ENCODE peak calls at places on chromosomes 16 and 17, in nine cellular contexts. One of them, this sample, is unnamed.
A peak's percentile ranks its signal among the peaks of the same experiment; 100 is the strongest.

GRCh38 chr17:20273741-20274500 is 193.4 kb downstream of the LGALS9B start:
- DNase-seq in endothelial cell: no peak
- DNase-seq in lung: no peak
- DNase-seq in glutamatergic neuron: no peak
- DNase-seq in transverse colon: no peak
- DNase-seq in AG04450: no peak
- DNase-seq in OCI-LY7: no peak
- DNase-seq in upper lobe of right lung: no peak
- DNase-seq in chondrocyte: no peak
- DNase-seq in this sample: no peak

GRCh38 chr17:44219636-44220210 is at the start of gene UBTF:
- DNase-seq in endothelial cell: peak; percentile 61
- DNase-seq in lung: peak; percentile 63
- DNase-seq in glutamatergic neuron: peak; percentile 83
- DNase-seq in transverse colon: peak; percentile 63
- DNase-seq in AG04450: no peak
- DNase-seq in OCI-LY7: peak; percentile 87
- DNase-seq in upper lobe of right lung: peak; percentile 87
- DNase-seq in chondrocyte: no peak
- DNase-seq in this sample: peak; percentile 92

GRCh38 chr16:85425061-85425662 is 188.0 kb upstream of the GSE1 start:
- DNase-seq in endothelial cell: peak; percentile 1
- DNase-seq in lung: no peak
- DNase-seq in glutamatergic neuron: peak; percentile 21
- DNase-seq in transverse colon: no peak
- DNase-seq in AG04450: no peak
- DNase-seq in OCI-LY7: no peak
- DNase-seq in upper lobe of right lung: peak; percentile 60
- DNase-seq in chondrocyte: peak; percentile 62
- DNase-seq in this sample: no peak

GRCh38 chr17:27396941-27397340 is 59.3 kb upstream of the KSR1 start:
- DNase-seq in endothelial cell: no peak
- DNase-seq in lung: no peak
- DNase-seq in glutamatergic neuron: no peak
- DNase-seq in transverse colon: no peak
- DNase-seq in AG04450: no peak
- DNase-seq in OCI-LY7: no peak
- DNase-seq in upper lobe of right lung: no peak
- DNase-seq in chondrocyte: peak; percentile 7
- DNase-seq in this sample: no peak

GRCh38 chr16:29649560-29650494 is 13.2 kb upstream of the SPN start:
- DNase-seq in endothelial cell: no peak
- DNase-seq in lung: no peak
- DNase-seq in glutamatergic neuron: no peak
- DNase-seq in transverse colon: no peak
- DNase-seq in AG04450: no peak
- DNase-seq in OCI-LY7: no peak
- DNase-seq in upper lobe of right lung: no peak
- DNase-seq in chondrocyte: no peak
- DNase-seq in this sample: no peak

GRCh38 chr17:76547183-76547641 is 7.4 kb downstream of the PRCD start:
- DNase-seq in endothelial cell: peak; percentile 70
- DNase-seq in lung: peak; percentile 54
- DNase-seq in glutamatergic neuron: peak; percentile 77
- DNase-seq in transverse colon: peak; percentile 67
- DNase-seq in AG04450: no peak
- DNase-seq in OCI-LY7: peak; percentile 91
- DNase-seq in upper lobe of right lung: no peak
- DNase-seq in chondrocyte: peak; percentile 52
- DNase-seq in this sample: peak; percentile 91

GRCh38 chr16:48491517-48491916 is 106.3 kb upstream of the SIAH1 start:
- DNase-seq in endothelial cell: no peak
- DNase-seq in lung: no peak
- DNase-seq in glutamatergic neuron: no peak
- DNase-seq in transverse colon: no peak
- DNase-seq in AG04450: no peak
- DNase-seq in OCI-LY7: no peak
- DNase-seq in upper lobe of right lung: no peak
- DNase-seq in chondrocyte: no peak
- DNase-seq in this sample: no peak

GRCh38 chr16:57689772-57690558 is 4.6 kb upstream of the DRC7 start:
- DNase-seq in endothelial cell: peak; percentile 70
- DNase-seq in lung: no peak
- DNase-seq in glutamatergic neuron: no peak
- DNase-seq in transverse colon: no peak
- DNase-seq in AG04450: no peak
- DNase-seq in OCI-LY7: peak; percentile 62
- DNase-seq in upper lobe of right lung: no peak
- DNase-seq in chondrocyte: no peak
- DNase-seq in this sample: no peak

GRCh38 chr17:3986270-3986938 is 22.2 kb upstream of the ATP2A3 start:
- DNase-seq in endothelial cell: no peak
- DNase-seq in lung: no peak
- DNase-seq in glutamatergic neuron: no peak
- DNase-seq in transverse colon: no peak
- DNase-seq in AG04450: no peak
- DNase-seq in OCI-LY7: peak; percentile 78
- DNase-seq in upper lobe of right lung: peak; percentile 27
- DNase-seq in chondrocyte: peak; percentile 85
- DNase-seq in this sample: no peak

GRCh38 chr16:11232302-11232851 is 23.6 kb downstream of the SOCS1 start:
- DNase-seq in endothelial cell: no peak
- DNase-seq in lung: no peak
- DNase-seq in glutamatergic neuron: no peak
- DNase-seq in transverse colon: no peak
- DNase-seq in AG04450: no peak
- DNase-seq in OCI-LY7: no peak
- DNase-seq in upper lobe of right lung: no peak
- DNase-seq in chondrocyte: no peak
- DNase-seq in this sample: no peak

GRCh38 chr16:26058326-26058725 is 366.6 kb downstream of the HS3ST4 start:
- DNase-seq in endothelial cell: no peak
- DNase-seq in lung: no peak
- DNase-seq in glutamatergic neuron: peak; percentile 40
- DNase-seq in transverse colon: no peak
- DNase-seq in AG04450: no peak
- DNase-seq in OCI-LY7: no peak
- DNase-seq in upper lobe of right lung: no peak
- DNase-seq in chondrocyte: no peak
- DNase-seq in this sample: peak; percentile 62

GRCh38 chr17:81509048-81509686 is 3.4 kb downstream of the ACTG1 start:
- DNase-seq in endothelial cell: no peak
- DNase-seq in lung: no peak
- DNase-seq in glutamatergic neuron: no peak
- DNase-seq in transverse colon: peak; percentile 48
- DNase-seq in AG04450: no peak
- DNase-seq in OCI-LY7: peak; percentile 44
- DNase-seq in upper lobe of right lung: no peak
- DNase-seq in chondrocyte: no peak
- DNase-seq in this sample: peak; percentile 33

GRCh38 chr17:74042744-74043486 is 160.6 kb upstream of the RPL38 start:
- DNase-seq in endothelial cell: no peak
- DNase-seq in lung: no peak
- DNase-seq in glutamatergic neuron: no peak
- DNase-seq in transverse colon: no peak
- DNase-seq in AG04450: no peak
- DNase-seq in OCI-LY7: no peak
- DNase-seq in upper lobe of right lung: no peak
- DNase-seq in chondrocyte: no peak
- DNase-seq in this sample: peak; percentile 38

GRCh38 chr17:68057531-68057952 is 22.0 kb downstream of the KPNA2 start:
- DNase-seq in endothelial cell: peak; percentile 29
- DNase-seq in lung: no peak
- DNase-seq in glutamatergic neuron: no peak
- DNase-seq in transverse colon: peak; percentile 35
- DNase-seq in AG04450: no peak
- DNase-seq in OCI-LY7: peak; percentile 63
- DNase-seq in upper lobe of right lung: no peak
- DNase-seq in chondrocyte: no peak
- DNase-seq in this sample: peak; percentile 54

GRCh38 chr17:17870292-17870691 is 33.5 kb upstream of the SREBF1 start:
- DNase-seq in endothelial cell: no peak
- DNase-seq in lung: no peak
- DNase-seq in glutamatergic neuron: no peak
- DNase-seq in transverse colon: no peak
- DNase-seq in AG04450: no peak
- DNase-seq in OCI-LY7: peak; percentile 12
- DNase-seq in upper lobe of right lung: no peak
- DNase-seq in chondrocyte: no peak
- DNase-seq in this sample: no peak
- TF ChIP-seq CTCF in endothelial cell: no peak
- TF ChIP-seq CTCF in lung: no peak
- TF ChIP-seq CTCF in glutamatergic neuron: no peak
- TF ChIP-seq CTCF in transverse colon: no peak
- TF ChIP-seq CTCF in AG04450: no peak
- TF ChIP-seq CTCF in OCI-LY7: peak; percentile 54
- TF ChIP-seq CTCF in upper lobe of right lung: no peak
- TF ChIP-seq CTCF in chondrocyte: no peak
- TF ChIP-seq CTCF in this sample: peak; percentile 25

GRCh38 chr16:88308441-88309173 is 74.2 kb upstream of the ZNF469 start:
- DNase-seq in endothelial cell: no peak
- DNase-seq in lung: no peak
- DNase-seq in glutamatergic neuron: no peak
- DNase-seq in transverse colon: no peak
- DNase-seq in AG04450: no peak
- DNase-seq in OCI-LY7: no peak
- DNase-seq in upper lobe of right lung: no peak
- DNase-seq in chondrocyte: peak; percentile 76
- DNase-seq in this sample: no peak

GRCh38 chr16:88309174-88309904 is 73.4 kb upstream of the ZNF469 start:
- DNase-seq in endothelial cell: no peak
- DNase-seq in lung: no peak
- DNase-seq in glutamatergic neuron: no peak
- DNase-seq in transverse colon: no peak
- DNase-seq in AG04450: no peak
- DNase-seq in OCI-LY7: no peak
- DNase-seq in upper lobe of right lung: no peak
- DNase-seq in chondrocyte: peak; percentile 68
- DNase-seq in this sample: no peak

GRCh38 chr16:88310796-88311605 is 71.8 kb upstream of the ZNF469 start:
- DNase-seq in endothelial cell: no peak
- DNase-seq in lung: no peak
- DNase-seq in glutamatergic neuron: no peak
- DNase-seq in transverse colon: no peak
- DNase-seq in AG04450: no peak
- DNase-seq in OCI-LY7: no peak
- DNase-seq in upper lobe of right lung: no peak
- DNase-seq in chondrocyte: peak; percentile 48
- DNase-seq in this sample: no peak

GRCh38 chr16:88312732-88313131 is 70.0 kb upstream of the ZNF469 start:
- DNase-seq in endothelial cell: no peak
- DNase-seq in lung: no peak
- DNase-seq in glutamatergic neuron: no peak
- DNase-seq in transverse colon: no peak
- DNase-seq in AG04450: no peak
- DNase-seq in OCI-LY7: no peak
- DNase-seq in upper lobe of right lung: no peak
- DNase-seq in chondrocyte: no peak
- DNase-seq in this sample: no peak

DNA sequence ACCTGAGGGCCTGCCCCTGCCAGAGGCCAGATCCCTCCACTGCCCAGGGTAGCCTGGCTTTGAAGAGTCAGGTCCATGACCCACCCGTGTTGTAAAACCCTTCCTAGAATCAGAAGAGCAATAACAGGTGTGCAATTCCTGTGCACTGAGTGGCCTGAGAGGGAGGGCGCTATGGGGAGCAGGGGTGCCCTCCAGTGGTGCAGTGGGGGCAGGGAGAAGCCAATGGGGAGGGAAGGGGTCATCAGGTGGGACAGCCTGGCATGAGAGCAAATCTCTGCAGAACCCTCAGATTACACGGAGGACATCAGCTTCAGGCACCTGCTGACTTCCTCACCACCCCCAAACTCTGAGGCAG is 72.9 kb upstream of the ZNF469 start:
- DNase-seq in endothelial cell: no peak
- DNase-seq in lung: no peak
- DNase-seq in glutamatergic neuron: no peak
- DNase-seq in transverse colon: no peak
- DNase-seq in AG04450: no peak
- DNase-seq in OCI-LY7: peak; percentile 4
- DNase-seq in upper lobe of right lung: no peak
- DNase-seq in chondrocyte: peak; percentile 39
- DNase-seq in this sample: peak; percentile 31
- TF ChIP-seq CTCF in endothelial cell: no peak
- TF ChIP-seq CTCF in lung: no peak
- TF ChIP-seq CTCF in glutamatergic neuron: no peak
- TF ChIP-seq CTCF in transverse colon: no peak
- TF ChIP-seq CTCF in AG04450: peak; percentile 11
- TF ChIP-seq CTCF in OCI-LY7: peak; percentile 53
- TF ChIP-seq CTCF in upper lobe of right lung: peak; percentile 19
- TF ChIP-seq CTCF in chondrocyte: peak; percentile 27
- TF ChIP-seq CTCF in this sample: peak; percentile 38

DNA sequence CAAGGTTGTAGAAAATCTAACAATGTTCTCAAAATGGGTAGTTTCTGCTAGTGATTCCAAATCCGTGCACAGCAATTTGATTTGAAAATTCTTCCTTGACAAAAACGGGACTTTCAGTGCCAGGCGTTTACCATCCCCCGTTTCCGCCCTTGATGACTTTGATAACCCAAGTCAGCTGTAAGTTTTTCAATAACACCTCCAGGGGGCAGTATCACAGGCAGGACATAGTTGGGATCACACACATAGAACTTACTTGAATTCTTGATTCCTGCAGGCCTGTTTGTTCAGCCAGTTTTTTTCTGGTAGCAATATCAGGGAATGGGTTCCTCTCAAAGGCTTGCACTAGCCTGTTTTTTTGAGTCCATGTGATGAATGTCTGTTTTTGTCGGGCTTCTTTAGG is 5.6 kb downstream of the DUXB start:
- DNase-seq in endothelial cell: no peak
- DNase-seq in lung: no peak
- DNase-seq in glutamatergic neuron: no peak
- DNase-seq in transverse colon: no peak
- DNase-seq in AG04450: no peak
- DNase-seq in OCI-LY7: peak; percentile 3
- DNase-seq in upper lobe of right lung: no peak
- DNase-seq in chondrocyte: no peak
- DNase-seq in this sample: no peak
- TF ChIP-seq CTCF in endothelial cell: no peak
- TF ChIP-seq CTCF in lung: no peak
- TF ChIP-seq CTCF in glutamatergic neuron: no peak
- TF ChIP-seq CTCF in transverse colon: no peak
- TF ChIP-seq CTCF in AG04450: no peak
- TF ChIP-seq CTCF in OCI-LY7: peak; percentile 62
- TF ChIP-seq CTCF in upper lobe of right lung: no peak
- TF ChIP-seq CTCF in chondrocyte: peak; percentile 32
- TF ChIP-seq CTCF in this sample: no peak

DNA sequence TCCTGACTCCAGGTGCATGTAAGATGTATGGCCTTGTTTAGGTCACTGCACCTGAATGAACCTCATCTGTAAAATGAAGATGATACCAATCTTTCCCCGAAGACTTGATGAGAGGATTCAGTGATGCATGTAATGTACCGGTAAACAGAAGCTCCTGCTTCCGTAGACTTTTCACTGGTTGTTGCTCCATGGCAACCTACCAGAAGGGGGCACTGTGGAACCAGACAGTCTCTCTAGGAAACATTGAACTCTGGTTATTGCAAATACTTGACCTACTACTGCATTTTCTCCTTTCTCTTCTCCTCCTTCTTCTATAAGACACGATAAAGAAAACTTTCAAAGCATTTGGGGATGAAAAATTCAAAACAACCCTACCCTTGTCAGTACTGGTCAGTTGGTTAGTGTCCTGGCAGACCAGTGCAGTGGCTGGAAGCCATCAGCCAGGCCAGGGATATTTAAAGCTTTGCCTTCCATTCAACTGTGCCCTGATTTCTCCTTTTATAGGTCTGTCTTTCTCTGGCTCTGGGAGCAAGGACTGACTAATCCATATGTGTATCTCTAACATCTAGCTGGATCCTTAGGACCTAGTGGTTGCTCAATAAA is 667.4 kb upstream of the SALL1 start:
- DNase-seq in endothelial cell: peak; percentile 70
- DNase-seq in lung: no peak
- DNase-seq in glutamatergic neuron: peak; percentile 82
- DNase-seq in transverse colon: peak; percentile 15
- DNase-seq in AG04450: peak; percentile 44
- DNase-seq in OCI-LY7: peak; percentile 1
- DNase-seq in upper lobe of right lung: no peak
- DNase-seq in chondrocyte: no peak
- DNase-seq in this sample: peak; percentile 46
- TF ChIP-seq CTCF in endothelial cell: peak; percentile 83
- TF ChIP-seq CTCF in lung: peak; percentile 13
- TF ChIP-seq CTCF in glutamatergic neuron: peak; percentile 86
- TF ChIP-seq CTCF in transverse colon: peak; percentile 22
- TF ChIP-seq CTCF in AG04450: peak; percentile 86
- TF ChIP-seq CTCF in OCI-LY7: peak; percentile 75
- TF ChIP-seq CTCF in upper lobe of right lung: peak; percentile 57
- TF ChIP-seq CTCF in chondrocyte: peak; percentile 81
- TF ChIP-seq CTCF in this sample: peak; percentile 76